ENCODE peak calls at places on chromosomes 1 and 21, in nine cellular contexts. L is RWPE2, H is sigmoid colon, U is cardiac muscle cell, P is aorta, W is heart left ventricle, K is AG04450, I is A549, O is epithelial cell of prostate. A is an unnamed sample.

GRCh38 chr1:7610106-7610731 is 160.9 kb upstream of the VAMP3 start:
- DNase-seq in P (peak), L (peak), O (no peak), U (no peak), H (peak), I (no peak), W (no peak), K (no peak), A (no peak)

GRCh38 chr1:171017431-171017830 is 73.3 kb upstream of the FMO3 start:
- DNase-seq in I (no peak), U (no peak), L (no peak), K (no peak), O (no peak), H (no peak), P (no peak), W (no peak), A (no peak)

GRCh38 chr1:58585591-58586151 is 8.6 kb upstream of the TACSTD2 start:
- DNase-seq in K (no peak), W (no peak), O (peak), U (peak), L (no peak), H (peak), I (no peak), P (peak), A (no peak)

GRCh38 chr1:8334106-8334851 is 16.4 kb downstream of the SLC45A1 start:
- DNase-seq in I (no peak), W (no peak), O (no peak), P (peak), K (no peak), H (no peak), U (no peak), L (no peak), A (no peak)

GRCh38 chr1:196997428-196997827 is 20.1 kb downstream of the CFHR5 start:
- DNase-seq in P (no peak), U (peak), I (no peak), W (no peak), O (no peak), H (no peak), K (no peak), L (no peak), A (no peak)

GRCh38 chr1:222813866-222814535 is 838 bp upstream of the DISP1 start:
- DNase-seq in U (no peak), W (no peak), O (no peak), K (no peak), I (no peak), L (no peak), H (no peak), P (no peak), A (no peak)

GRCh38 chr1:4585216-4585615 is 69.2 kb upstream of the AJAP1 start:
- DNase-seq in P (no peak), K (no peak), U (no peak), O (no peak), W (no peak), L (no peak), H (no peak), I (peak), A (no peak)

GRCh38 chr1:169120066-169120465 is 13.6 kb downstream of the ATP1B1 start:
- DNase-seq in K (peak), W (no peak), H (no peak), I (no peak), U (no peak), L (no peak), P (no peak), O (no peak), A (no peak)

GRCh38 chr1:175268720-175269119 is 76.1 kb upstream of the KIAA0040 start:
- DNase-seq in H (no peak), K (no peak), W (no peak), P (no peak), L (no peak), U (peak), I (no peak), O (peak), A (no peak)

GRCh38 chr1:14500041-14500440 is 98.4 kb upstream of the KAZN start:
- DNase-seq in U (no peak), K (no peak), P (no peak), H (no peak), W (no peak), O (no peak), L (no peak), I (no peak), A (no peak)

GRCh38 chr21:45262616-45263015 is 25.1 kb downstream of the POFUT2 start:
- DNase-seq in I (no peak), W (no peak), P (no peak), O (no peak), H (no peak), U (no peak), L (no peak), K (no peak), A (peak)

GRCh38 chr1:235336903-235337302 is 8.5 kb downstream of the GGPS1 start:
- DNase-seq in I (no peak), U (no peak), H (no peak), L (no peak), W (no peak), P (no peak), K (no peak), O (no peak), A (no peak)

GRCh38 chr1:156592158-156592909 is 758 bp downstream of the NAXE start:
- DNase-seq in O (no peak), I (no peak), P (no peak), H (no peak), W (no peak), U (no peak), K (no peak), L (no peak), A (no peak)

GRCh38 chr1:234770031-234770795 is 160.2 kb upstream of the IRF2BP2 start:
- DNase-seq in U (no peak), H (no peak), W (no peak), P (no peak), K (no peak), O (no peak), L (no peak), I (no peak), A (peak)

GRCh38 chr1:24248859-24249258 is 61.8 kb upstream of the IFNLR1 start:
- DNase-seq in W (no peak), K (no peak), O (no peak), I (no peak), L (no peak), P (no peak), U (no peak), H (no peak), A (no peak)

GRCh38 chr1:185108324-185108723 is 48.4 kb downstream of the TRMT1L start:
- DNase-seq in K (no peak), P (no peak), I (no peak), L (no peak), W (no peak), U (peak), O (no peak), H (no peak), A (no peak)

GRCh38 chr1:17471393-17471792 is 31.9 kb upstream of the RCC2 start:
- DNase-seq in U (no peak), O (no peak), I (no peak), K (no peak), P (no peak), H (no peak), W (no peak), L (no peak), A (no peak)

GRCh38 chr1:61566177-61566576 is 158.8 kb downstream of the TM2D1 start:
- DNase-seq in P (no peak), H (no peak), I (no peak), L (no peak), K (no peak), W (no peak), U (no peak), O (no peak), A (no peak)

GRCh38 chr1:156844102-156844501 is 14.8 kb downstream of the INSRR start:
- DNase-seq in H (no peak), O (no peak), U (no peak), W (no peak), P (no peak), I (no peak), K (no peak), L (no peak), A (no peak)

GRCh38 chr1:12180315-12180714 is 13.5 kb downstream of the TNFRSF1B start:
- DNase-seq in P (peak), H (peak), K (no peak), U (no peak), I (no peak), W (peak), O (no peak), L (no peak), A (peak)

GRCh38 chr21:26320541-26320940 is 150.0 kb upstream of the APP start:
- DNase-seq in U (no peak), W (no peak), L (no peak), I (no peak), H (no peak), K (no peak), P (no peak), O (no peak), A (no peak)

GRCh38 chr1:34360574-34360973 is 183.9 kb downstream of the C1orf94 start:
- DNase-seq in P (no peak), W (no peak), L (no peak), K (no peak), I (no peak), U (no peak), O (peak), H (no peak), A (no peak)

GRCh38 chr1:208068908-208069307 is 158.0 kb upstream of the CD34 start:
- DNase-seq in I (no peak), L (no peak), U (no peak), P (no peak), O (no peak), H (no peak), W (no peak), K (no peak), A (no peak)

GRCh38 chr1:208069317-208069716 is 158.4 kb upstream of the CD34 start:
- DNase-seq in H (no peak), L (no peak), U (no peak), O (no peak), I (no peak), W (no peak), K (no peak), P (no peak), A (no peak)

GRCh38 chr1:208066583-208066982 is 155.7 kb upstream of the CD34 start:
- DNase-seq in H (no peak), L (no peak), U (no peak), I (no peak), K (no peak), P (no peak), O (no peak), W (no peak), A (no peak)

GRCh38 chr1:208068441-208068840 is 157.5 kb upstream of the CD34 start:
- DNase-seq in K (no peak), U (no peak), O (no peak), I (no peak), H (no peak), P (no peak), W (no peak), L (no peak), A (no peak)

DNA sequence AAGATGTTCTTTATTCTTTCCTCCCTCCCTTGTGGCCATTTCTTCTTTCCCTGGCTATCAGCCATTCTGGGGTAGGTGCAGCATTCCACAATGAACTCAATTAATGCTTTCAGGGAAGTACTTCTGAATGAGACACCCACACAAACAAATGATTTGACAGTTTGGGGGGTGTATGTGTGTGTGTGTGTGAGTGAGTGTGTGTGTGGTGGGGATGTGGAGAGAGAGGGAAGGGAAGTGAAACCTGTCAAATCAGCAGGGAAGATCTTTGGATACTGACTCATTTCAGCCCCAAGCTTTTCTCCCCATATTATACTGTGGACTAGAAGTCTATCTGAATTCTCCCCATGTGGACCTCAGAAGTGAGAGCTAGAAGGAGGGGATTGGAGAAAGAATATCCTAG is 154.9 kb upstream of the CD34 start:
- DNase-seq in W (peak), K (no peak), I (no peak), P (no peak), O (no peak), H (no peak), U (no peak), L (no peak), A (no peak)
- H3K27ac ChIP-seq in W (no peak), K (no peak), I (no peak), P (no peak), O (no peak), H (no peak), U (no peak), L (no peak), A (no peak)

DNA sequence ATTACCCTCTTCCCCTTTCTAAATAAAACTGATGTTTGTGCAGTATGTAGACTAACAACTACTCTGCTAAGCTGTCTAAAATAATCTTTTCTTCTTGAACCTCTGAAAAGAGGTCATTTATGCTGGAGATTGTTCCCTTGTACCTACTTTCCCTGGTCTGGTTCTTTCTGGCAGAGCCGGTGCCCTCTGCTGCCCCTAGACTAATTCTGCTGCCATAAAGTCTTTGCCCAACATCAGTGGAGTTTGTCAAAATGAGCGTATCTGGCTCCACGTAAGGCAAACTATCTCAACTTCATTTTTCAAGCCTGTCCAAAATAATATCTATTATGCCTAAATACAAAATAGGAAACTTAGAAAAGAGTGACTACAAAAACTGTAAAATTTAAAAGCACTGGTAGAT is 30.9 kb upstream of the ANGPTL7 start:
- DNase-seq in H (peak), U (no peak), W (no peak), I (no peak), K (no peak), P (no peak), L (no peak), O (no peak), A (no peak)
- H3K27ac ChIP-seq in H (peak), U (no peak), W (peak), I (peak), K (peak), P (peak), L (peak), O (peak), A (peak)

GRCh38 chr1:198449281-198449680 is 91.2 kb downstream of the ATP6V1G3 start:
- DNase-seq in P (no peak), O (peak), L (no peak), W (no peak), H (no peak), K (no peak), U (no peak), I (no peak), A (no peak)
- H3K27ac ChIP-seq in P (no peak), O (peak), L (peak), W (no peak), H (no peak), K (no peak), U (no peak), I (no peak), A (no peak)

GRCh38 chr1:22906968-22907367 is 65.7 kb downstream of the LACTBL1 start:
- DNase-seq in P (no peak), U (no peak), K (no peak), I (no peak), W (no peak), O (no peak), L (no peak), H (no peak), A (no peak)

GRCh38 chr1:22908880-22909426 is 63.7 kb downstream of the LACTBL1 start:
- DNase-seq in L (no peak), O (no peak), K (no peak), P (no peak), W (no peak), H (no peak), U (no peak), I (no peak), A (no peak)

GRCh38 chr1:22900451-22900850 is 72.2 kb downstream of the LACTBL1 start:
- DNase-seq in I (no peak), O (no peak), W (no peak), U (no peak), L (no peak), K (no peak), H (no peak), P (no peak), A (no peak)

GRCh38 chr1:22907528-22907927 is 65.1 kb downstream of the LACTBL1 start:
- DNase-seq in I (no peak), K (no peak), P (no peak), L (no peak), O (no peak), H (no peak), U (no peak), W (no peak), A (no peak)

DNA sequence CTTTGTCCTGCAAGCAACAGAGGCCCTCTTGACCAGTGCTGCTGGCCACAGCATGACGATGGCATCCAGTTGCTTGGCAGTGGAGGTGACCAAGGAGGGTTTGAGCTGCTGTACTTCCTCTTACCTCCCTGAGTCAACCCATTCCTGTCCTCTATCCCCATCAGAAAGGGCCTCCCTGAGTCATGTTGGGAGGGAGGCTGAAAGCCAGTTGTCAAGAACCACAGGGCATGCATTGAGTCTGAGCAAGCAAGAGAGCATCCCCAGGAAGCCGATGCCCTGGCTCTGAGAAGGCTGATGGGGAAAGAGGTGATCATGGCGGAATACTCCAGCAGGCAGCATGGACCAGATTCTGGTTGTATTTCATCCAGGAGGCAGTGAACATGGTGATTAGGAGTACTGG is 69.6 kb downstream of the LACTBL1 start:
- DNase-seq in U (no peak), O (no peak), K (no peak), P (no peak), I (no peak), H (no peak), W (no peak), L (no peak), A (no peak)
- H3K27ac ChIP-seq in U (no peak), O (no peak), K (no peak), P (no peak), I (no peak), H (no peak), W (no peak), L (no peak), A (no peak)

GRCh38 chr1:86502721-86503430 is 34.1 kb downstream of the CLCA1 start:
- DNase-seq in U (peak), P (no peak), O (peak), I (no peak), L (peak), K (no peak), H (no peak), W (peak), A (peak)
- H3K27ac ChIP-seq in U (peak), P (no peak), O (peak), I (no peak), L (peak), K (no peak), H (peak), W (peak), A (no peak)

GRCh38 chr1:117621316-117621715 is 15.5 kb downstream of the TENT5C start:
- DNase-seq in K (no peak), I (no peak), W (no peak), U (no peak), O (no peak), H (no peak), P (no peak), L (no peak), A (no peak)
- H3K27ac ChIP-seq in K (no peak), I (no peak), W (no peak), U (no peak), O (no peak), H (no peak), P (no peak), L (no peak), A (no peak)

GRCh38 chr21:31332525-31332924 is 11.5 kb downstream of the TIAM1 start:
- DNase-seq in H (no peak), L (no peak), I (no peak), W (no peak), U (no peak), P (no peak), O (no peak), K (no peak), A (no peak)

GRCh38 chr21:31335957-31336738 is 7.9 kb downstream of the TIAM1 start:
- DNase-seq in W (peak), U (peak), P (no peak), L (peak), I (peak), K (peak), H (peak), O (no peak), A (no peak)

GRCh38 chr21:31337086-31337485 is 7.0 kb downstream of the TIAM1 start:
- DNase-seq in H (no peak), O (no peak), P (no peak), U (no peak), I (no peak), L (no peak), W (no peak), K (no peak), A (no peak)

GRCh38 chr21:31336739-31337040 is 7.4 kb downstream of the TIAM1 start:
- DNase-seq in W (no peak), I (no peak), H (no peak), K (no peak), O (no peak), P (no peak), U (no peak), L (no peak), A (no peak)

GRCh38 chr21:31334648-31335121 is 9.4 kb downstream of the TIAM1 start:
- DNase-seq in U (no peak), H (no peak), I (no peak), W (no peak), L (no peak), K (no peak), O (no peak), P (no peak), A (no peak)
- H3K27ac ChIP-seq in U (no peak), H (no peak), I (no peak), W (no peak), L (no peak), K (no peak), O (no peak), P (no peak), A (no peak)

DNA sequence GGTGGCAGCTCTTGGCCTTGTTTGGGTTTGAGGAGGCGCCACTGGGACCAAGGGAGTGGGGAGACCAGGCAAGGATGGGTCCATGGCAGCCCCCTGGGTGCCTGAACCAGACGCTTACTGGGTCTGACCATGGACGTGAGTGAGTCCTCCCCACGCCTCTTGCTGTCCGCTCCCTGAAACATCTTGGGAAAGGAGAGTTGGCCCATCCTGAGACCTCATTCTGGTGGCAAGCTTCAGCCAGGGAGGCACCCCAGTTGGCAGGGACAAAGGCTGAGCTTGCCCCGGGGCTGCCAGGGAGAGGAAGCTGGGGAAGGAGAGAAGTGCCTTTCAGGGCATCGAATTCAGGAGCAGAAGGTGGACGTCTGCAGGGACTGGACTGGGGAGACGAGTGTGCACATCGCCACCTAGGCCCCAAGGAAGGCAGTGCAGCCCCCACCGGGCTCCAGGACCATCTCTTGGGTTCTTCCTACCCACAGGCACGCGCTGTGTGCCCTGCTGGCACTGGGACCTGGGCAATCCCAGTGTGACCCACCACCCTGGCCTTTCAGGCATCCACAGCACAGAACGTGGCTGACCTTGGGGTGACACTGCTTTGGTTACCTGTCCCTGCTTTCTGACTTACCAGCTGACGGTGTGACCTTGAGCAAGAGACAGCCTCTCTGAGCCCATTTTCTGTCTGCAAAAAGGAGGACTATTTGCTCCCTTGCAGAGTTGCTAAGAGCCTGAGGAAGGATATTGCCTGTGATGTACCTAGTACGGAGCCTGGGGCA is 132.9 kb upstream of the WNT4 start:
- DNase-seq in I (peak), O (peak), L (no peak), U (peak), P (peak), W (no peak), K (peak), H (no peak), A (peak)
- H3K27ac ChIP-seq in I (no peak), O (no peak), L (no peak), U (no peak), P (no peak), W (no peak), K (no peak), H (no peak), A (no peak)

A was measured in right lobe of liver.